ENCODE peak calls at places on chromosome 9, in six cellular contexts. R, M, D, F, L and N are unnamed samples.
A peak's percentile ranks its signal among the peaks of the same experiment; 100 is the strongest.

GRCh38 chr9:135504262-135505229 is 4.1 kb downstream of the MRPS2 start:
- DNase-seq in F (peak; percentile 57), M (peak; percentile 79), R (peak; percentile 50), L (peak; percentile 71), D (peak; percentile 52), N (peak; percentile 66)

GRCh38 chr9:91071185-91071990 is 269.8 kb downstream of the SYK start:
- DNase-seq in D (no peak), F (no peak), R (no peak), L (no peak), M (peak; percentile 16), N (no peak)

GRCh38 chr9:10251490-10251889 is 361.3 kb downstream of the PTPRD start:
- DNase-seq in R (no peak), D (no peak), M (peak; percentile 56), F (no peak), L (no peak), N (no peak)

GRCh38 chr9:110146371-110146770 is 61.6 kb downstream of the C9orf152 start:
- DNase-seq in M (no peak), F (no peak), L (no peak), R (no peak), D (no peak), N (no peak)

GRCh38 chr9:12640021-12640587 is 53.1 kb upstream of the TYRP1 start:
- DNase-seq in M (peak; percentile 72), D (no peak), R (no peak), L (no peak), F (no peak), N (no peak)

GRCh38 chr9:16002816-16003215 is 450.0 kb downstream of the CCDC171 start:
- DNase-seq in R (no peak), F (no peak), D (no peak), L (no peak), M (no peak), N (no peak)

GRCh38 chr9:105205787-105206511 is 38.5 kb upstream of the SLC44A1 start:
- DNase-seq in D (peak; percentile 44), F (no peak), R (no peak), L (no peak), M (peak; percentile 15), N (no peak)

GRCh38 chr9:76610009-76610352 is 151.0 kb downstream of the GCNT1 start:
- DNase-seq in F (peak; percentile 68), D (peak; percentile 54), R (no peak), L (no peak), M (peak; percentile 69), N (no peak)

GRCh38 chr9:123637596-123637939 is 281.6 kb downstream of the CRB2 start:
- DNase-seq in L (no peak), M (no peak), R (no peak), F (no peak), D (no peak), N (no peak)

GRCh38 chr9:115209601-115210306 is 91.8 kb upstream of the TNC start:
- DNase-seq in M (peak; percentile 45), R (no peak), L (no peak), F (no peak), D (no peak), N (no peak)

GRCh38 chr9:90099262-90099982 is 494.6 kb downstream of the GADD45G start:
- DNase-seq in L (no peak), R (no peak), F (no peak), M (peak; percentile 51), D (no peak), N (no peak)

GRCh38 chr9:6739218-6739617 is 18.6 kb upstream of the KDM4C start:
- DNase-seq in D (no peak), F (no peak), R (no peak), M (peak; percentile 15), L (no peak), N (no peak)

GRCh38 chr9:84850830-84851372 is 181.4 kb downstream of the NTRK2 start:
- DNase-seq in R (no peak), M (no peak), L (no peak), D (no peak), F (no peak), N (no peak)

GRCh38 chr9:135343733-135344522 is 135.7 kb upstream of the PPP1R26 start:
- DNase-seq in D (peak; percentile 52), L (peak; percentile 81), R (peak; percentile 14), M (peak; percentile 79), F (peak; percentile 80), N (peak; percentile 86)

GRCh38 chr9:127139775-127140174 is 17.3 kb upstream of the ANGPTL2 start:
- DNase-seq in R (no peak), D (no peak), F (no peak), L (no peak), M (no peak), N (no peak)

GRCh38 chr9:34623386-34624235 is 3.3 kb upstream of the DCTN3 start:
- DNase-seq in D (no peak), L (no peak), R (no peak), M (no peak), F (no peak), N (no peak)

GRCh38 chr9:16246785-16247184 is 623.7 kb downstream of the BNC2 start:
- DNase-seq in L (no peak), M (no peak), D (no peak), F (no peak), R (no peak), N (no peak)

GRCh38 chr9:129482521-129483466 is 138.1 kb downstream of the C9orf50 start:
- DNase-seq in R (no peak), D (peak; percentile 85), M (peak; percentile 95), L (no peak), F (peak; percentile 84), N (peak; percentile 40)

GRCh38 chr9:91192379-91192775 is 169.3 kb downstream of the AUH start:
- DNase-seq in L (no peak), F (no peak), M (no peak), D (no peak), R (no peak), N (no peak)

GRCh38 chr9:4147476-4148214 is 152.2 kb downstream of the GLIS3 start:
- DNase-seq in M (peak; percentile 28), R (no peak), L (no peak), D (peak; percentile 9), F (no peak), N (no peak)

GRCh38 chr9:21777701-21778100 is 24.7 kb upstream of the MTAP start:
- DNase-seq in F (no peak), L (no peak), R (no peak), M (no peak), D (no peak), N (no peak)

GRCh38 chr9:135909371-135909770 is 2.0 kb upstream of the CAMSAP1 start:
- DNase-seq in F (no peak), D (no peak), R (no peak), L (no peak), M (no peak), N (no peak)

GRCh38 chr9:131651160-131651559 is 88.7 kb downstream of the RAPGEF1 start:
- DNase-seq in F (no peak), L (no peak), M (no peak), R (no peak), D (no peak), N (no peak)
- TF ChIP-seq CTCF in F (no peak), L (no peak), M (no peak), R (no peak), D (no peak), N (no peak)

GRCh38 chr9:133727876-133728441 is 10.2 kb downstream of the SARDH start:
- DNase-seq in M (no peak), D (no peak), L (no peak), F (no peak), R (no peak), N (no peak)
- TF ChIP-seq CTCF in M (no peak), D (no peak), L (no peak), F (no peak), R (no peak), N (no peak)

GRCh38 chr9:14906000-14906399 is 4.2 kb downstream of the FREM1 start:
- DNase-seq in D (no peak), F (no peak), L (no peak), R (no peak), M (no peak), N (no peak)

GRCh38 chr9:14899815-14900193 is 10.4 kb downstream of the FREM1 start:
- DNase-seq in R (no peak), F (no peak), D (no peak), M (no peak), L (no peak), N (no peak)

GRCh38 chr9:14903040-14903439 is 7.2 kb downstream of the FREM1 start:
- DNase-seq in L (no peak), D (no peak), F (no peak), R (no peak), M (no peak), N (no peak)

GRCh38 chr9:14899042-14899814 is 11.0 kb downstream of the FREM1 start:
- DNase-seq in M (no peak), D (no peak), R (no peak), F (no peak), L (no peak), N (no peak)

DNA sequence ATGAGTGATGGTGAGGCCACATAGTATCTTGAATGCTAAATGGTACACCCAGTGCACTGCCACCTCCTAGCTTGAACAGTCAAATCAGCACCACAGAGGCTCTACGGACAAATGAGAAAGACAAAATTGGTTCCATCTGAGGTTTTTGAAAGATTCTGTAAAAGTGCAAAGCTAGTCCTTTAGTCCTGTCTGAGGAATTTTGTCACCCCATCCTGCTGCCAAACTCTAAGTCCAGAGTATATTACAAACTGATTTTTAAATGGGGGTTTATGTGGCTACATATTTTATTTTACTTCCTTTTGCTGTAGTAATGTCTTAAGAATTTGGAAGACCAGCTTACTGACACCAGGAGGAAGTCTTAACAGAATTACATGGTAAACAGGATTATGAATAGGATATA is 7.7 kb downstream of the FREM1 start:
- DNase-seq in M (no peak), F (no peak), R (no peak), L (no peak), D (no peak), N (no peak)
- TF ChIP-seq CTCF in M (no peak), F (no peak), R (no peak), L (no peak), D (no peak), N (no peak)

GRCh38 chr9:27165067-27165466 is 56.0 kb downstream of the TEK start:
- DNase-seq in R (no peak), F (no peak), L (no peak), D (no peak), M (no peak), N (no peak)

GRCh38 chr9:27168951-27169350 is 59.9 kb downstream of the TEK start:
- DNase-seq in D (no peak), R (no peak), L (no peak), M (no peak), F (no peak), N (no peak)

GRCh38 chr9:27168496-27168895 is 59.5 kb downstream of the TEK start:
- DNase-seq in F (no peak), R (no peak), M (no peak), D (no peak), L (no peak), N (no peak)

GRCh38 chr9:27162045-27162444 is 53.0 kb downstream of the TEK start:
- DNase-seq in L (no peak), D (no peak), F (no peak), M (peak; percentile 8), R (no peak), N (no peak)

DNA sequence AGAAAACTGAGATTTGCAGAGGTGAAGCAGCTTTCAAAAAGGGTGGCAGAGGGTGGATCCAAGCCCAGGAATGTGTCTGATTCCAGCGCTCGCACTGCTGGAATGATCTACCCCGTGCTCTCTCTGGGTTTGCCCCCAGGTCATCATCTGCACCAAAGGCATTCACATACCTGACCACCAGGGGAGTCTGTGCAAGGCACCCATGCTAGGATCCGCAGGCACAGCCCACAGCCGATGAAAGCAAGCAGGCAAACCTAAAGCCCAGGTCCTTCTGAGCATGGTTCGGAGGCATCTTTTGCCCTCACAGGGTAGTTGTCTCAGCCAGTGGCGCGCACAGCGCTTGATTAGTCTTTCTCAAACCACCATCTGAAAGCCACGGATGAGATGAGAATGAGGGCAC is 56.6 kb downstream of the TEK start:
- DNase-seq in L (no peak), F (no peak), R (no peak), M (peak; percentile 12), D (no peak), N (no peak)
- TF ChIP-seq CTCF in L (no peak), F (no peak), R (no peak), M (no peak), D (no peak), N (peak; percentile 34)